ENCODE peak calls at places on chromosomes 13 and 19, in six cellular contexts. Y is ELR; M is stimulated activated CD4-positive, alpha-beta T cell treated with anti-CD3 and anti-CD28 coated beads, Interleukin-15, amount 100 ng/mL, for 24 hours; I is T-helper 9 cell; Q is NCI-H2227 treated with DMSO at 0.1 percent for 48 hours; G is activated CD8-positive, alpha-beta T cell treated with anti-CD3 and anti-CD28 coated beads, Interleukin-2, amount 10 ng/mL, durations not matched to agents 7 days and 5 days. T is an unnamed sample.

GRCh38 chr13:73248711-73249580 is 190.1 kb downstream of the KLF5 start:
- DNase-seq in Q (no peak), Y (no peak), G (no peak), M (no peak), I (no peak), T (no peak)

GRCh38 chr13:77563110-77563509 is 27.6 kb downstream of the SCEL start:
- DNase-seq in M (no peak), G (no peak), Y (peak), I (no peak), Q (no peak), T (peak)

GRCh38 chr19:38617764-38618589 is at the start of gene MAP4K1:
- DNase-seq in G (peak), I (peak), Q (peak), Y (no peak), M (peak), T (no peak)

GRCh38 chr19:43486412-43486811 is 18.1 kb downstream of the PHLDB3 start:
- DNase-seq in Q (no peak), M (no peak), G (no peak), I (no peak), Y (no peak), T (no peak)

GRCh38 chr19:51060336-51060735 is 4.6 kb downstream of the KLK13 start:
- DNase-seq in Q (no peak), I (no peak), Y (no peak), M (no peak), G (no peak), T (no peak)

GRCh38 chr19:13353625-13354024 is 152.7 kb downstream of the CACNA1A start:
- DNase-seq in M (no peak), Q (no peak), I (no peak), Y (no peak), G (no peak), T (no peak)

GRCh38 chr19:18700501-18701249 is 17.2 kb downstream of the CRTC1 start:
- DNase-seq in Y (peak), I (peak), Q (peak), M (peak), G (peak), T (peak)

GRCh38 chr19:12833747-12834417 is 497 bp downstream of the RTBDN start:
- DNase-seq in Q (peak), G (peak), I (peak), M (peak), Y (peak), T (no peak)

GRCh38 chr19:5823579-5824281 is 15.8 kb downstream of the FUT6 start:
- DNase-seq in I (no peak), Y (peak), G (no peak), Q (no peak), M (no peak), T (no peak)

GRCh38 chr19:10517361-10517759 is at the start of gene S1PR5:
- DNase-seq in M (peak), Y (peak), Q (no peak), G (no peak), I (no peak), T (peak)

GRCh38 chr19:3580156-3580955 is 4.9 kb upstream of the GIPC3 start:
- DNase-seq in Y (peak), M (no peak), Q (no peak), G (no peak), I (no peak), T (peak)

GRCh38 chr19:5654931-5655330 is 25.4 kb downstream of the MICOS13 start:
- DNase-seq in M (no peak), Q (no peak), G (no peak), Y (no peak), I (no peak), T (no peak)

GRCh38 chr19:3733549-3734309 is 25.5 kb downstream of the TJP3 start:
- DNase-seq in Q (no peak), M (no peak), G (no peak), Y (no peak), I (no peak), T (no peak)

GRCh38 chr19:10105241-10106099 is 692 bp upstream of the PPAN start:
- DNase-seq in Q (no peak), M (peak), Y (no peak), G (peak), I (peak), T (no peak)

GRCh38 chr13:32284927-32285632 is 30.1 kb downstream of the ZAR1L start:
- DNase-seq in G (no peak), I (no peak), Q (no peak), M (no peak), Y (peak), T (peak)

GRCh38 chr13:25217023-25217909 is 45.2 kb upstream of the AMER2 start:
- DNase-seq in M (no peak), G (no peak), Y (peak), Q (peak), I (no peak), T (peak)

GRCh38 chr19:51020988-51021651 is 1.6 kb upstream of the KLK10 start:
- DNase-seq in I (no peak), M (no peak), G (peak), Q (peak), Y (peak), T (peak)

GRCh38 chr19:21463449-21464105 is 41.8 kb upstream of the ZNF429 start:
- DNase-seq in G (peak), Q (peak), Y (no peak), M (peak), I (no peak), T (no peak)